ENCODE peak calls at places on chromosomes 5 and 9, in five cellular contexts. F is CD8-positive, alpha-beta T cell; H is neuronal stem cell; V is transverse colon; U is suprapubic skin. P is an unnamed sample.

GRCh38 chr5:1182633-1183423 is 18.6 kb upstream of the SLC6A19 start:
- DNase-seq in F (no peak), H (no peak), V (peak), U (no peak), P (peak)

GRCh38 chr9:120109242-120109641 is 470.7 kb downstream of the CDK5RAP2 start:
- DNase-seq in F (no peak), H (peak), V (no peak), U (no peak), P (no peak)

GRCh38 chr5:40165789-40166728 is 513.7 kb upstream of the PTGER4 start:
- DNase-seq in F (no peak), H (no peak), V (no peak), U (no peak), P (no peak)

GRCh38 chr9:86135374-86135773 is 36.0 kb upstream of the GOLM1 start:
- DNase-seq in F (no peak), H (no peak), V (no peak), U (no peak), P (no peak)

GRCh38 chr9:20853866-20854265 is 169.8 kb downstream of the FOCAD start:
- DNase-seq in F (no peak), H (no peak), V (no peak), U (no peak), P (no peak)

GRCh38 chr5:140633081-140633471 is at the start of gene CD14:
- DNase-seq in F (no peak), H (no peak), V (peak), U (peak), P (no peak)

GRCh38 chr5:67971223-67971830 is 244.2 kb upstream of the PIK3R1 start:
- DNase-seq in F (no peak), H (no peak), V (peak), U (no peak), P (no peak)

GRCh38 chr5:176644294-176644693 is 3.0 kb upstream of the TSPAN17 start:
- DNase-seq in F (no peak), H (no peak), V (no peak), U (no peak), P (no peak)

GRCh38 chr5:96478983-96479382 is 45.9 kb upstream of the PCSK1 start:
- DNase-seq in F (no peak), H (no peak), V (no peak), U (no peak), P (no peak)

GRCh38 chr5:163880307-163880706 is 374.9 kb downstream of the MAT2B start:
- DNase-seq in F (no peak), H (no peak), V (no peak), U (no peak), P (no peak)

GRCh38 chr9:28270156-28270555 is 696.9 kb upstream of the C9orf72 start:
- DNase-seq in F (no peak), H (no peak), V (no peak), U (no peak), P (no peak)

GRCh38 chr9:99030082-99030481 is 74.8 kb upstream of the TGFBR1 start:
- DNase-seq in F (no peak), H (no peak), V (no peak), U (no peak), P (no peak)

GRCh38 chr9:134741846-134742245 is 100.2 kb downstream of the COL5A1 start:
- DNase-seq in F (no peak), H (no peak), V (no peak), U (no peak), P (no peak)

GRCh38 chr5:135186662-135187522 is 152.9 kb upstream of the PITX1 start:
- DNase-seq in F (no peak), H (no peak), V (no peak), U (no peak), P (no peak)

GRCh38 chr5:135189024-135189423 is 155.0 kb upstream of the PITX1 start:
- DNase-seq in F (no peak), H (no peak), V (no peak), U (no peak), P (no peak)

GRCh38 chr5:135190345-135191083 is 156.5 kb upstream of the PITX1 start:
- DNase-seq in F (no peak), H (peak), V (no peak), U (no peak), P (no peak)

GRCh38 chr5:135185461-135186075 is 151.5 kb upstream of the PITX1 start:
- DNase-seq in F (no peak), H (no peak), V (peak), U (no peak), P (no peak)

GRCh38 chr5:135188233-135188909 is 154.3 kb upstream of the PITX1 start:
- DNase-seq in F (no peak), H (no peak), V (no peak), U (no peak), P (no peak)
- H3K27ac ChIP-seq in F (no peak), H (no peak), V (no peak), U (no peak), P (no peak)

GRCh38 chr9:137220317-137221094 is 1.5 kb downstream of the RNF208 start:
- DNase-seq in F (no peak), H (no peak), V (no peak), U (no peak), P (no peak)

GRCh38 chr9:137221095-137221374 is 1.0 kb downstream of the RNF208 start:
- DNase-seq in F (no peak), H (no peak), V (no peak), U (no peak), P (no peak)

GRCh38 chr9:137219757-137220316 is 2.2 kb downstream of the RNF208 start:
- DNase-seq in F (no peak), H (no peak), V (no peak), U (no peak), P (no peak)

GRCh38 chr9:137222190-137223077 is at the start of gene RNF208:
- DNase-seq in F (no peak), H (no peak), V (no peak), U (no peak), P (peak)

DNA sequence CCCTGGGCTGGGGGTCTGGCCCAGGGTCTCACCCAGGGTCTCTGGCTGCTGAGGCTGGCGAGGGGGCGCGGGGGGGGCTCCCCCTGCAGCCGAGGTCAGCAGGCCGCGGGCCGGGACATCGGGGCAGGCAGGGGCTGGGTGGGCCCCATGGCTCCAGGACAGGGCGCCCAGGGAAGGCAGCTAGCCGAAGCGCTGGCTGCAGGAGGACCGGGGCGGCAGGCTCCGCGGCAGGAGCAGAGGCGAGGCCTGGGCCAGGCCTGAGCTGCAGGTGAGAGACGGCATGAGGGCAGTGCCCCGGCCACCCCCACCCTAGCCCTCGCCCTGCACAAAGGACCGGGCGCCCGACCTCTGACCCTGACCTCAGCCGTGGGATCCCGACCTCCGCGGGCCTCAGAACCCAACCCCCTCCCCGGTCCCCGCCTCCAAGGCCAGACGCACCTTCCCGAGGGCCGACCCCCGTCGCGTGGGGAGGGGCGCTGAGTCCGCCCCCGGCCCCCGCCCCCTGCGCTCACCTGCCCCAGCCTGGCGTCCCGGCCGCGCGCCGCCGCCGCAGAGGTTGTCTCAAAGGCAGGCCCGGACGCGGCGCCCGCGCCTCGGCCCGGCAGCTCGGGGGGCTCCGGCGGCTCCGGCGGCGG is 446 bp downstream of the RNF208 start:
- DNase-seq in F (no peak), H (no peak), V (no peak), U (no peak), P (no peak)
- H3K27ac ChIP-seq in F (no peak), H (no peak), V (peak), U (peak), P (no peak)

DNA sequence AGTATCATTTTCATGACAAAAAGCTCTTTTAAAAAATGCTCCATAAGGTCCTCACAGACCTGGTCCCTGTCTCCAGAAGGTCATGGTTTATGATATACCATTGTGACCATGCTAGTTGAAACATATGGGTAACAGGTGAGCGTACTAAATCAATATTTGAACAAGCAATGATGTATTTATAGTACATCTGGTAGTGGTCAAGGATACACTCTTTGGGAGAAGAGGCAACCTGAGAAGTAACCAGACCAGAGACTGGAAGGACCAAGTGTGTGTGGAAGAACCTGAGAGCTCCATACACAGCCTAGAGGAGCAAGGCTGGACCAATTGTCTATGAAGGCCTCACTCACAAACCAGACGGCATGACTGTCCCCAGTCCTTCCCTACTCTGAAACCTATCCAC is 55.1 kb downstream of the LHFPL2 start:
- DNase-seq in F (no peak), H (no peak), V (no peak), U (no peak), P (no peak)
- H3K27ac ChIP-seq in F (no peak), H (no peak), V (no peak), U (no peak), P (no peak)

GRCh38 chr9:119004618-119004990 is 364.6 kb downstream of the BRINP1 start:
- DNase-seq in F (no peak), H (no peak), V (peak), U (peak), P (no peak)

GRCh38 chr9:119009253-119009652 is 360.0 kb downstream of the BRINP1 start:
- DNase-seq in F (no peak), H (no peak), V (no peak), U (no peak), P (no peak)

GRCh38 chr9:119003218-119003617 is 366.0 kb downstream of the BRINP1 start:
- DNase-seq in F (no peak), H (no peak), V (no peak), U (no peak), P (no peak)

GRCh38 chr9:119003882-119004617 is 365.2 kb downstream of the BRINP1 start:
- DNase-seq in F (no peak), H (no peak), V (no peak), U (no peak), P (no peak)

DNA sequence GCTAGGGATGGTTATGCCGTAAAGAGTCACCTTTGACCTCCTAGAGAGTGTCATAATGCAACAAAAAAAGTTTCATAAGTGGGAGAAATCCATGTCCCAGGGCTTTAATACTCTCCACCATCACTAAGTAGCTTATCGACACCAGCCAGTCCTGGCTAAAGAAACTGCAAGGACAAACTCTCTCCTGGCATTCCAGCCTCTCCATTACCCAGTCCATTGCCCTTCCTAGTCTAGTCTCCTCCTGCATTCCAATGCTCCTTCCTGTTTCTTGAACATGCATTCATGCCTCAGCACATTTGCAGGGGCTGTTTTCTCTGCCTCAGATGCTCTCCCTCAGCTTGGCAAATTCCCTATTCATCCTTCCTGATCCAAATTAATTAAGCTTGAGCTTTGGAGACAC is 364.1 kb downstream of the BRINP1 start:
- DNase-seq in F (no peak), H (peak), V (no peak), U (no peak), P (no peak)
- H3K27ac ChIP-seq in F (no peak), H (no peak), V (peak), U (no peak), P (no peak)

GRCh38 chr9:38009035-38009501 is 60.0 kb downstream of the SHB start:
- DNase-seq in F (no peak), H (no peak), V (no peak), U (no peak), P (no peak)
- H3K27ac ChIP-seq in F (no peak), H (no peak), V (no peak), U (peak), P (peak)

GRCh38 chr9:89865357-89865756 is 260.5 kb downstream of the GADD45G start:
- DNase-seq in F (no peak), H (no peak), V (no peak), U (no peak), P (no peak)
- H3K27ac ChIP-seq in F (no peak), H (no peak), V (no peak), U (no peak), P (no peak)